ENCODE peak calls at places on chromosomes 6 and 20, in six cellular contexts. Q is HCT116, O is fibroblast of the aortic adventitia, E is neural crest cell, X is HT1080, T is M059J. B is an unnamed sample.

GRCh38 chr6:170371588-170371987 is 65.0 kb downstream of the FAM120B start:
- DNase-seq in T (no peak), E (no peak), O (no peak), Q (no peak), X (no peak), B (peak)

GRCh38 chr20:44807051-44807683 is 3.2 kb downstream of the RIMS4 start:
- DNase-seq in O (no peak), T (no peak), E (no peak), X (no peak), Q (no peak), B (no peak)

GRCh38 chr20:43900496-43900895 is 14.2 kb upstream of the TOX2 start:
- DNase-seq in O (no peak), T (no peak), E (no peak), Q (no peak), X (no peak), B (no peak)

GRCh38 chr6:55957961-55958422 is 82.6 kb upstream of the BMP5 start:
- DNase-seq in X (no peak), O (peak), Q (no peak), T (peak), E (no peak), B (no peak)

GRCh38 chr20:4328541-4328940 is 313.2 kb upstream of the RNF24 start:
- DNase-seq in Q (no peak), X (no peak), E (no peak), O (no peak), T (no peak), B (no peak)

GRCh38 chr6:155108070-155108815 is 113.1 kb downstream of the TIAM2 start:
- DNase-seq in E (no peak), O (no peak), T (no peak), X (no peak), Q (no peak), B (peak)

GRCh38 chr20:23086931-23087411 is 847 bp upstream of the CD93 start:
- DNase-seq in E (no peak), O (no peak), T (no peak), X (no peak), Q (no peak), B (no peak)

GRCh38 chr6:16238057-16238657 is at the start of gene GMPR:
- DNase-seq in X (peak), T (peak), Q (peak), O (peak), E (peak), B (peak)

GRCh38 chr6:7131390-7131789 is 23.6 kb downstream of the RREB1 start:
- DNase-seq in E (no peak), T (no peak), O (no peak), Q (no peak), X (no peak), B (no peak)

GRCh38 chr20:11001767-11002540 is 328.2 kb upstream of the JAG1 start:
- DNase-seq in E (no peak), X (peak), T (peak), Q (peak), O (no peak), B (peak)

GRCh38 chr6:2111162-2111677 is 134.2 kb downstream of the GMDS start:
- DNase-seq in O (peak), E (no peak), X (peak), T (peak), Q (peak), B (peak)

GRCh38 chr20:64048402-64049044 is 916 bp downstream of the SOX18 start:
- DNase-seq in T (no peak), X (no peak), Q (no peak), E (no peak), O (no peak), B (no peak)

GRCh38 chr6:36759177-36759757 is 61.6 kb downstream of the RAB44 start:
- DNase-seq in T (peak), Q (peak), X (peak), E (peak), O (peak), B (peak)

GRCh38 chr6:11952291-11952690 is 59.8 kb upstream of the HIVEP1 start:
- DNase-seq in O (no peak), Q (no peak), X (no peak), T (no peak), E (no peak), B (no peak)

GRCh38 chr6:156617376-156617775 is 159.8 kb upstream of the ARID1B start:
- DNase-seq in T (peak), O (peak), E (no peak), Q (no peak), X (no peak), B (peak)

GRCh38 chr20:910840-911770 is 5.0 kb downstream of the ANGPT4 start:
- DNase-seq in X (peak), T (peak), Q (no peak), E (no peak), O (peak), B (no peak)

GRCh38 chr6:118391086-118391485 is 157.0 kb upstream of the PLN start:
- DNase-seq in O (no peak), X (no peak), E (no peak), T (no peak), Q (no peak), B (no peak)

GRCh38 chr6:125114248-125114858 is 39.2 kb upstream of the TPD52L1 start:
- DNase-seq in X (peak), O (peak), Q (peak), T (peak), E (peak), B (peak)

GRCh38 chr6:158043008-158043407 is 61.3 kb downstream of the SYNJ2 start:
- DNase-seq in Q (no peak), E (no peak), X (no peak), T (no peak), O (no peak), B (no peak)

GRCh38 chr6:147106759-147107401 is 97.3 kb upstream of the STXBP5 start:
- DNase-seq in O (peak), Q (no peak), T (peak), E (no peak), X (peak), B (peak)

GRCh38 chr6:136351518-136352106 is 62.0 kb upstream of the BCLAF1 start:
- DNase-seq in T (no peak), X (no peak), O (no peak), E (no peak), Q (no peak), B (no peak)

GRCh38 chr20:12201289-12201991 is 283.7 kb downstream of the BTBD3 start:
- DNase-seq in T (peak), O (peak), E (no peak), Q (no peak), X (peak), B (peak)

GRCh38 chr6:26216015-26216885 is 129.0 kb downstream of the HFE start:
- DNase-seq in E (peak), Q (no peak), X (peak), O (peak), T (peak), B (peak)

GRCh38 chr6:112291161-112291762 is 36.9 kb upstream of the LAMA4 start:
- DNase-seq in T (no peak), X (no peak), O (no peak), Q (no peak), E (no peak), B (no peak)

GRCh38 chr20:25177890-25178321 is 17.6 kb upstream of the ENTPD6 start:
- DNase-seq in X (peak), T (peak), E (no peak), Q (no peak), O (peak), B (peak)

GRCh38 chr6:128784266-128784665 is 98.7 kb upstream of the LAMA2 start:
- DNase-seq in E (no peak), T (no peak), X (no peak), Q (no peak), O (no peak), B (no peak)

GRCh38 chr20:22533823-22534751 is 50.3 kb downstream of the FOXA2 start:
- DNase-seq in O (no peak), E (no peak), Q (no peak), X (no peak), T (no peak), B (no peak)

GRCh38 chr20:57195023-57195758 is 71.2 kb downstream of the BMP7 start:
- DNase-seq in O (no peak), Q (no peak), T (peak), X (peak), E (no peak), B (no peak)

GRCh38 chr20:45817652-45818194 is 5.3 kb downstream of the UBE2C start:
- DNase-seq in E (no peak), Q (no peak), X (peak), O (peak), T (peak), B (peak)

GRCh38 chr20:11454966-11455799 is 462.5 kb upstream of the BTBD3 start:
- DNase-seq in E (no peak), O (peak), Q (peak), T (peak), X (peak), B (peak)

GRCh38 chr6:133047065-133047665 is 194.0 kb upstream of the EYA4 start:
- DNase-seq in X (no peak), T (no peak), Q (no peak), E (no peak), O (no peak), B (no peak)

GRCh38 chr6:166420351-166420750 is 37.6 kb upstream of the MPC1 start:
- DNase-seq in O (peak), X (no peak), T (peak), Q (no peak), E (no peak), B (peak)

GRCh38 chr6:152571089-152571488 is 66.1 kb downstream of the SYNE1 start:
- DNase-seq in O (peak), T (no peak), Q (no peak), E (no peak), X (no peak), B (no peak)

GRCh38 chr20:53655909-53656652 is 62.4 kb upstream of the ZNF217 start:
- DNase-seq in Q (no peak), X (no peak), O (peak), E (no peak), T (peak), B (no peak)

GRCh38 chr6:16712250-16712930 is 48.9 kb downstream of the ATXN1 start:
- DNase-seq in E (no peak), T (peak), Q (no peak), O (peak), X (peak), B (no peak)

GRCh38 chr6:4820704-4821276 is 44.6 kb downstream of the CDYL start:
- DNase-seq in O (no peak), E (no peak), X (no peak), T (no peak), Q (no peak), B (peak)

GRCh38 chr6:40791004-40791403 is 203.8 kb upstream of the LRFN2 start:
- DNase-seq in O (no peak), E (no peak), T (peak), Q (peak), X (peak), B (no peak)

GRCh38 chr20:11467436-11467835 is 450.3 kb upstream of the BTBD3 start:
- DNase-seq in X (no peak), T (peak), Q (no peak), E (no peak), O (no peak), B (no peak)

GRCh38 chr6:135438907-135439535 is 58.5 kb downstream of the AHI1 start:
- DNase-seq in T (peak), O (peak), E (no peak), Q (no peak), X (peak), B (peak)

B was measured in amniotic epithelial cell.